ENCODE peak calls at places on chromosome 16, in five cellular contexts. K is esophagus squamous epithelium, X is cardiac fibroblast, P is GOT3, J is EL. Y is an unnamed sample.

GRCh38 chr16:66372078-66372897 is 5.8 kb downstream of the CDH5 start:
- DNase-seq in K (no peak), X (no peak), P (no peak), J (no peak), Y (no peak)

GRCh38 chr16:57335361-57335760 is 23.2 kb upstream of the CCL22 start:
- DNase-seq in K (no peak), X (no peak), P (no peak), J (no peak), Y (no peak)

GRCh38 chr16:47858333-47859067 is 297.3 kb downstream of the ABCC12 start:
- DNase-seq in K (no peak), X (no peak), P (no peak), J (no peak), Y (no peak)

GRCh38 chr16:49703494-49703893 is 152.4 kb downstream of the ZNF423 start:
- DNase-seq in K (no peak), X (no peak), P (no peak), J (no peak), Y (no peak)

GRCh38 chr16:27547134-27547533 is 2.6 kb downstream of the GTF3C1 start:
- DNase-seq in K (no peak), X (peak; percentile 72), P (no peak), J (peak; percentile 60), Y (peak; percentile 82)

GRCh38 chr16:19468300-19468699 is 50.6 kb downstream of the TMC5 start:
- DNase-seq in K (no peak), X (no peak), P (no peak), J (no peak), Y (no peak)

GRCh38 chr16:88782454-88783390 is 2.3 kb downstream of the PIEZO1 start:
- DNase-seq in K (no peak), X (peak; percentile 40), P (peak; percentile 38), J (peak; percentile 90), Y (peak; percentile 77)

GRCh38 chr16:48366165-48367093 is 18.8 kb downstream of the SIAH1 start:
- DNase-seq in K (no peak), X (peak; percentile 95), P (no peak), J (peak; percentile 87), Y (peak; percentile 92)

GRCh38 chr16:59635674-59636073 is 901.6 kb upstream of the GOT2 start:
- DNase-seq in K (no peak), X (no peak), P (no peak), J (peak; percentile 94), Y (peak; percentile 37)

GRCh38 chr16:11232852-11233726 is 22.9 kb downstream of the SOCS1 start:
- DNase-seq in K (no peak), X (no peak), P (no peak), J (no peak), Y (no peak)

GRCh38 chr16:77057161-77057736 is 133.7 kb upstream of the MON1B start:
- DNase-seq in K (no peak), X (no peak), P (no peak), J (no peak), Y (no peak)

GRCh38 chr16:54287018-54287757 is 601 bp upstream of the IRX3 start:
- DNase-seq in K (no peak), X (no peak), P (no peak), J (no peak), Y (no peak)

GRCh38 chr16:84827131-84827574 is 7.4 kb downstream of the CRISPLD2 start:
- DNase-seq in K (no peak), X (peak; percentile 54), P (no peak), J (peak; percentile 44), Y (peak; percentile 45)

GRCh38 chr16:78990309-78990701 is 610.2 kb downstream of the MAF start:
- DNase-seq in K (no peak), X (no peak), P (no peak), J (no peak), Y (no peak)

GRCh38 chr16:74774223-74775139 is at the start of gene FA2H:
- DNase-seq in K (no peak), X (peak; percentile 18), P (no peak), J (peak; percentile 64), Y (peak; percentile 22)

GRCh38 chr16:32116080-32116479 is 137.0 kb upstream of the TP53TG3D start:
- DNase-seq in K (no peak), X (no peak), P (no peak), J (no peak), Y (no peak)

GRCh38 chr16:82895843-82896242 is 269.1 kb downstream of the CDH13 start:
- DNase-seq in K (no peak), X (no peak), P (no peak), J (no peak), Y (no peak)

GRCh38 chr16:83336630-83337029 is 471.1 kb upstream of the HSBP1 start:
- DNase-seq in K (no peak), X (peak; percentile 78), P (no peak), J (peak; percentile 74), Y (peak; percentile 97)

GRCh38 chr16:25270577-25270976 is 12.9 kb upstream of the ZKSCAN2 start:
- DNase-seq in K (no peak), X (no peak), P (no peak), J (no peak), Y (no peak)

GRCh38 chr16:57070986-57071540 is 21.3 kb upstream of the CPNE2 start:
- DNase-seq in K (no peak), X (no peak), P (no peak), J (no peak), Y (no peak)

GRCh38 chr16:24822974-24823373 is 22.8 kb upstream of the SLC5A11 start:
- DNase-seq in K (no peak), X (no peak), P (no peak), J (no peak), Y (no peak)

GRCh38 chr16:53612003-53612402 is 91.7 kb downstream of the RPGRIP1L start:
- DNase-seq in K (no peak), X (no peak), P (no peak), J (no peak), Y (no peak)

GRCh38 chr16:473046-474043 is 47.9 kb downstream of the RAB11FIP3 start:
- DNase-seq in K (no peak), X (no peak), P (no peak), J (no peak), Y (peak; percentile 54)

Y was measured in iris pigment epithelial cell.